ENCODE peak calls at places on chromosomes 3 and 15, in four cellular contexts. G is A549, F is HepG2, Z is H1. W is an unnamed sample.
A peak's percentile ranks its signal among the peaks of the same experiment; 100 is the strongest.

GRCh38 chr15:99502182-99502581 is 63.6 kb upstream of the MEF2A start:
- DNase-seq in Z (no peak), G (no peak), F (no peak), W (no peak)

GRCh38 chr15:99454941-99455795 is 110.6 kb upstream of the MEF2A start:
- DNase-seq in F (peak; percentile 49), Z (no peak), G (peak; percentile 19), W (peak; percentile 40)

GRCh38 chr15:22988811-22989210 is 8.6 kb upstream of the CYFIP1 start:
- DNase-seq in F (no peak), Z (no peak), G (no peak), W (no peak)

GRCh38 chr3:117434881-117435412 is 725.4 kb downstream of the TUSC7 start:
- DNase-seq in Z (no peak), G (no peak), F (no peak), W (no peak)

GRCh38 chr3:23600178-23600577 is 205.6 kb upstream of the UBE2E1 start:
- DNase-seq in F (no peak), G (peak; percentile 52), Z (peak; percentile 36), W (no peak)

GRCh38 chr15:75042730-75043508 is 19.5 kb downstream of the PPCDC start:
- DNase-seq in G (peak; percentile 76), Z (peak; percentile 73), F (peak; percentile 93), W (peak; percentile 86)

GRCh38 chr3:190718691-190719090 is 143.8 kb downstream of the GMNC start:
- DNase-seq in G (no peak), F (no peak), Z (no peak), W (no peak)

GRCh38 chr15:35505152-35505551 is 40.8 kb downstream of the DPH6 start:
- DNase-seq in Z (no peak), G (no peak), F (no peak), W (no peak)

GRCh38 chr3:124972457-124972856 is 37.9 kb upstream of the MUC13 start:
- DNase-seq in G (peak; percentile 34), F (no peak), Z (no peak), W (no peak)

GRCh38 chr3:45647148-45647619 is 42.0 kb upstream of the SACM1L start:
- DNase-seq in G (peak; percentile 91), Z (no peak), F (peak; percentile 86), W (no peak)

GRCh38 chr3:47411696-47412452 is 31.1 kb downstream of the PTPN23 start:
- DNase-seq in F (no peak), Z (no peak), G (no peak), W (peak; percentile 13)

GRCh38 chr15:89954541-89954940 is 41.8 kb upstream of the ARPIN start:
- DNase-seq in F (no peak), G (no peak), Z (no peak), W (no peak)

GRCh38 chr3:33071946-33072345 is 25.0 kb downstream of the GLB1 start:
- DNase-seq in G (no peak), F (no peak), Z (no peak), W (no peak)

GRCh38 chr3:130843441-130843840 is 50.4 kb upstream of the ATP2C1 start:
- DNase-seq in F (no peak), Z (no peak), G (no peak), W (no peak)

GRCh38 chr3:58383476-58383875 is 50.2 kb downstream of the PDHB start:
- DNase-seq in F (no peak), G (no peak), Z (no peak), W (no peak)

GRCh38 chr15:69607101-69607500 is 154.5 kb downstream of the RPLP1 start:
- DNase-seq in G (no peak), Z (no peak), F (no peak), W (no peak)

GRCh38 chr3:107251819-107252218 is 125.4 kb upstream of the CCDC54 start:
- DNase-seq in G (no peak), Z (no peak), F (no peak), W (no peak)

GRCh38 chr15:55774113-55774970 is 31.4 kb upstream of the PRTG start:
- DNase-seq in F (peak; percentile 33), G (peak; percentile 60), Z (peak; percentile 87), W (peak; percentile 59)

GRCh38 chr3:172232579-172232978 is 193.2 kb downstream of the FNDC3B start:
- DNase-seq in Z (no peak), G (no peak), F (no peak), W (no peak)

GRCh38 chr3:13346481-13347389 is 73.4 kb downstream of the NUP210 start:
- DNase-seq in Z (peak; percentile 73), G (no peak), F (no peak), W (no peak)

DNA sequence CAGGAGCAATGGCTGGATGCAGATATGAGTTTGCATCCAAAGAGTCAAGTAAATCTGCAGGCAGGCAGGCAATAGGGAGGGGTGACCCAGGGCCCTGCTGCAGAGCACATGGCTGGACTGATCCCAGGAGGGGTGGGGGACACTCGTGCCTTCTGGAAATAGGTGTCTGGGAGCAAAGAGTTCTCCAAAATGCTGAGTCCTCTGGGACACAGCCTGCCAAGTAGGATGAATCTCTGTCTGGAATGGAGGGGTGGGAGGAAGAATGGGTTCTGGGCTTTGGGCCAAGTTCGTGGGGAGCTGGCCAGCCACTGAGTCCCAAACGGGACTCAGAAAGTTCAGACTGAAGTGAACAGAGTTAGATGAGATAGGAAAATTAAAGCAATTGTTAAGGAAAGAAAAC is 214.5 kb downstream of the MTHFS start:
- DNase-seq in Z (no peak), G (peak; percentile 52), F (no peak), W (no peak)
- TF ChIP-seq RNF2 in Z (no peak), G (no peak), F (no peak), W (no peak)

GRCh38 chr15:49831206-49831965 is 210.5 kb downstream of the DTWD1 start:
- DNase-seq in F (no peak), Z (no peak), G (peak; percentile 73), W (no peak)
- TF ChIP-seq RNF2 in F (no peak), Z (no peak), G (no peak), W (no peak)

DNA sequence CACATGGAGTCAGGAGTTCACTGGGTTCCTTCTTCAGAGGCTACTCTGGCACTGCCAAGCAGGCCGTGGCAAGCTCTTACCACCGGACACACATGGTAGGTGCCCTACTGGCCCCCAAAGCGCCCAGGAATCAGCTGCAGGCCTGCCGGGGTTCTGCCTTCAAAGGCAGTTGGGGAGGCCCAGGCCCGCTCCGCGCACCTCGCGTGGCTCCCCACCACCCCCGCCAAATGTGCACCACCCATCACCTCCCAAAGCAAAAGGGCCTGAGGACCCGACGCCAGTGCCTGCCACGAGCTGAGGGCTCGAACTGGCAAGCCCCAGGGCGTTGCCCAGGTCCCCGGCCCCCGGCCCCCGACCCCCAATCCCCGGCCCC is 669 bp downstream of the POMGNT2 start:
- DNase-seq in G (no peak), F (no peak), Z (peak; percentile 56), W (no peak)
- TF ChIP-seq RNF2 in G (no peak), F (no peak), Z (no peak), W (no peak)

GRCh38 chr3:131912255-131912654 is 122.6 kb downstream of the CPNE4 start:
- DNase-seq in Z (no peak), G (no peak), F (no peak), W (no peak)

GRCh38 chr3:131917006-131917405 is 117.8 kb downstream of the CPNE4 start:
- DNase-seq in Z (no peak), G (no peak), F (no peak), W (no peak)

GRCh38 chr3:131914090-131914691 is 120.6 kb downstream of the CPNE4 start:
- DNase-seq in F (no peak), G (no peak), Z (no peak), W (no peak)
- TF ChIP-seq RNF2 in F (no peak), G (no peak), Z (no peak), W (no peak)

DNA sequence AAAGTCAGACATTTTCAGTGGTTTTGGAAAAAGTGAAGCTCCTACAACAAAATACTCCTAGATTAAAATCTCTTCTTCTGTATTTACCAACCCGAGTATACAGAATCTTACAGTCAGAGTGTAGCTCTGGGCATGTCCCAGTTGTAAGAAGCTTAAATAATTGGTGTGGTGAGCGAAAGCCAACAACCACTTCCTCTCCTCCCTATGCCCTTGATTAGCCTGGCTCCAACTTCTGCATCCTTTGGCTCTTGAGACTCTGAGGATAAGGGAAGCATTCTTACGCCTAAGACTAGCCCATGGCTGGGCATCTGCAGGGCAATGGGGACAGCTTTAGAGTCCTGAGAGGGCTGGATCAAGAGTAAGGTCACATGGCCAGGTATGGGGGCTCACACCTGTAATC is 25.5 kb downstream of the RFT1 start:
- DNase-seq in F (no peak), G (no peak), Z (no peak), W (no peak)
- TF ChIP-seq RNF2 in F (no peak), G (no peak), Z (no peak), W (no peak)

GRCh38 chr3:101138817-101139216 is 145.6 kb upstream of the ABI3BP start:
- DNase-seq in F (no peak), Z (no peak), G (no peak), W (no peak)
- TF ChIP-seq RNF2 in F (no peak), Z (no peak), G (no peak), W (no peak)

GRCh38 chr3:54772046-54772445 is 155.8 kb downstream of the LRTM1 start:
- DNase-seq in Z (no peak), F (no peak), G (no peak), W (no peak)

GRCh38 chr3:54772707-54773106 is 155.2 kb downstream of the LRTM1 start:
- DNase-seq in Z (peak; percentile 23), F (no peak), G (no peak), W (no peak)

GRCh38 chr3:54771050-54771449 is 156.8 kb downstream of the LRTM1 start:
- DNase-seq in Z (peak; percentile 43), G (no peak), F (no peak), W (no peak)

GRCh38 chr3:54776601-54777000 is 151.3 kb downstream of the LRTM1 start:
- DNase-seq in F (no peak), Z (peak; percentile 13), G (no peak), W (no peak)

DNA sequence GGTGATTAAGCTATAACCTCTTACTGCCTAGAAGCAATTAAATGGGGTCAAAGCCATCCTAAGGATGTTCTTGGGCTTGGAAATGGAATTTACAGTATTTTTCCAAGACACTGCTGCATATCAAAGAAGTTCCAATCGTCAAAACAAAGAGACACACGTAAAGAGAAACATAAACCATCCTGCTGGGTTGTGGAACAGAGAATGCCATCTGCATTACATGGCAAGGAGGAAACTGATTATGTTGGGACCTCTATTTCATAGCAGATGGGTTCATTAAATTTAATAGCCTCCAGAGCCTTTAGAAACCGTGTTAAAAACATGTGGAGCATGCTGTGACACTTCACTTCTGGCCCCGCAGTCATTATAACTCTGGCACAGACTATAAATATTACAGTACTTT is 154.6 kb downstream of the LRTM1 start:
- DNase-seq in F (no peak), Z (no peak), G (no peak), W (no peak)
- TF ChIP-seq RNF2 in F (no peak), Z (no peak), G (no peak), W (no peak)